ENCODE peak calls at places on chromosome 13, in five cellular contexts. J, V, K, A and S are unnamed samples. For H4K20me1 and H3K36me3, the result is how much of the 10 kb centered on the place peaks cover.

GRCh38 chr13:26978081-26978860 is 193.3 kb downstream of the USP12 start:
- DNase-seq in J (no peak), K (no peak), A (no peak), V (peak), S (no peak)

GRCh38 chr13:42355118-42355840 is 83.3 kb downstream of the AKAP11 start:
- DNase-seq in K (no peak), V (no peak), A (no peak), J (no peak), S (no peak)

GRCh38 chr13:100254002-100254401 is 165.1 kb downstream of the PCCA start:
- DNase-seq in J (no peak), K (no peak), V (no peak), A (no peak), S (no peak)

GRCh38 chr13:94400874-94401273 is 78.6 kb downstream of the DCT start:
- DNase-seq in J (no peak), K (no peak), V (no peak), A (no peak), S (no peak)

GRCh38 chr13:102903659-102904407 is 58.0 kb downstream of the ERCC5 start:
- DNase-seq in J (peak), K (peak), V (no peak), A (peak), S (no peak)

GRCh38 chr13:20689291-20689690 is 14.2 kb upstream of the IL17D start:
- DNase-seq in J (no peak), A (no peak), V (no peak), K (peak), S (no peak)

GRCh38 chr13:79281335-79281734 is 124.7 kb downstream of the RBM26 start:
- DNase-seq in K (no peak), J (no peak), V (no peak), A (no peak), S (no peak)

GRCh38 chr13:100528353-100528752 is 60.2 kb downstream of the GGACT start:
- DNase-seq in A (no peak), K (no peak), J (no peak), V (no peak), S (no peak)

GRCh38 chr13:39455534-39456175 is 147.3 kb downstream of the LHFPL6 start:
- DNase-seq in V (no peak), A (no peak), J (no peak), K (no peak), S (no peak)

GRCh38 chr13:57633950-57634828 is 2.6 kb downstream of the PCDH17 start:
- DNase-seq in K (no peak), V (peak), A (no peak), J (no peak), S (no peak)

GRCh38 chr13:44649834-44650233 is 73.7 kb upstream of the TSC22D1 start:
- DNase-seq in K (no peak), J (peak), V (no peak), A (no peak), S (no peak)

GRCh38 chr13:44648392-44649117 is 72.4 kb upstream of the TSC22D1 start:
- DNase-seq in V (peak), J (peak), A (no peak), K (peak), S (no peak)

GRCh38 chr13:44651209-44651608 is 75.1 kb upstream of the TSC22D1 start:
- DNase-seq in A (no peak), V (no peak), J (peak), K (no peak), S (no peak)

GRCh38 chr13:44651724-44652123 is 75.6 kb upstream of the TSC22D1 start:
- DNase-seq in A (no peak), J (peak), V (no peak), K (no peak), S (no peak)

GRCh38 chr13:44649118-44649455 is 73.0 kb upstream of the TSC22D1 start:
- DNase-seq in K (no peak), V (no peak), J (peak), A (no peak), S (no peak)
- H3K27ac ChIP-seq in K (no peak), V (no peak), J (no peak), A (no peak), S (no peak)

GRCh38 chr13:113819341-113819730 is 44.5 kb downstream of the GAS6 start:
- DNase-seq in K (no peak), J (no peak), V (no peak), A (no peak), S (no peak)

GRCh38 chr13:113816925-113817859 is 46.7 kb downstream of the GAS6 start:
- DNase-seq in V (peak), J (peak), A (peak), K (peak), S (peak)

GRCh38 chr13:113817860-113818691 is 45.8 kb downstream of the GAS6 start:
- DNase-seq in J (no peak), V (no peak), A (no peak), K (no peak), S (no peak)

GRCh38 chr13:113819731-113820715 is 43.9 kb downstream of the GAS6 start:
- DNase-seq in V (no peak), K (no peak), A (no peak), J (no peak), S (no peak)

DNA sequence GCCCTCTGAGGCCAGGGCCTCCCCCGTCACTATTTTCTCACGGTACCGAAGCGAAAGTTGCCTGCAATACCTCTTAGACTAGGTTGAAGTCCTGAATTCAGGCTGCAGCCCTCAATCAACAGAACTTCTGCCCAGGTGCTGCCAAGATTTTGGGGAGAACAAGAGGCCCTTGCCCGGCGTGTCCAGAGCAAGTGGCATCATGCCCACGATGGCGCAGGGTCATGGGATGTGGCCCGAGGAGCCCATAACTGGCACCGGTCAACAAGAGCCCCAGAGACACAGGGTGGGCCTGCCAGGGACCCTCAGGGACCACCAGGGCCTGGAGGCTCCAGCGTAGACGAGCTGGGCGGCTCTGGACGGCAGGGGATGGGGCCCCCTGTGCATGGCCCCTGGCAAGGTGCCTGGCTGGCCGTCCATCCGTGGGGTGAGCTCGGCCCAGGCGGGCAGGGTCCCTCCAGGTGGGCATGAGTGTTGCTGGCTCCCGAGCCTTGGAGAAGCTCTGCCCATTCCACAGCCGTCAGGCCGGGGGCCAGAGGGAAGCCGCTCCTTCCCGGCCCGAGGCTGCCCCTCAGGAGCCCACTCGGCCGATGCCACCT is 45.1 kb downstream of the GAS6 start:
- DNase-seq in V (no peak), J (no peak), A (no peak), K (no peak), S (no peak)
- H4K20me1 ChIP-seq in V (under half), J (half or more), A (under half), K (under half), S (under half)

GRCh38 chr13:112826565-112826964 is 136.7 kb downstream of the ATP11A start:
- DNase-seq in J (no peak), A (no peak), V (no peak), K (no peak), S (no peak)
- H3K36me3 ChIP-seq in J (under half), A (under half), V (under half), K (under half), S (under half)

GRCh38 chr13:106326751-106327150 is 208.7 kb downstream of the EFNB2 start:
- DNase-seq in V (no peak), A (no peak), K (no peak), J (no peak), S (no peak)
- H3K27ac ChIP-seq in V (no peak), A (no peak), K (no peak), J (no peak), S (no peak)

GRCh38 chr13:113545455-113545930 is 39.1 kb upstream of the TFDP1 start:
- DNase-seq in J (no peak), A (no peak), V (no peak), K (no peak), S (no peak)
- H4K20me1 ChIP-seq in J (under half), A (under half), V (under half), K (under half), S (under half)

DNA sequence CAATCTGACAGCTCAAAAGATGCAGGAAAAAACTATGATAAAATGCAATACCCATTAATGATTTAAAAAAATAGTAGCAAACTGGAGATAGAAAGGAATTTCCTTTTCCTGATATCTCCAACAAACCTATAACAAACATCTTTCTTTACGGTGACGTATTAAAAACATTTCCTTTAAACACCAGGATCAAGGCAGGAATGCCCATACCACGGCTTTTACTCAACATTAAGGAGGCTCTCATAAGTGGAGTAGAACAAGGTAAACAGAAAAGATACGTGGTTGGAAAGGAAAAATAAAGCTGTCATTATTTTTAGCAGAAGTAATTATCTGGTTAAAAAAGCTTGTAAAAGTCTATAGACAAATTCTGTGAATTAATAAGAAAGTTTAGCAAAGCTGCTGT is 61.1 kb downstream of the MIPEP start:
- DNase-seq in J (no peak), A (no peak), K (no peak), V (no peak), S (no peak)
- H3K36me3 ChIP-seq in J (under half), A (under half), K (under half), V (under half), S (under half)

GRCh38 chr13:110343241-110343865 is 36.3 kb downstream of the COL4A2 start:
- DNase-seq in J (no peak), K (peak), A (no peak), V (no peak), S (peak)
- H3K27ac ChIP-seq in J (no peak), K (peak), A (no peak), V (no peak), S (peak)